ENCODE peak calls at places on chromosomes 13 and 19, in nine cellular contexts. D, C, B, U, R, E, H, M and T are unnamed samples.

GRCh38 chr13:103810026-103810425 is 743.8 kb upstream of the SLC10A2 start:
- DNase-seq in D (no peak), C (no peak), B (no peak), U (no peak), R (no peak), E (no peak), H (no peak), M (no peak), T (no peak)

GRCh38 chr19:46863818-46864629 is 3.2 kb downstream of the ARHGAP35 start:
- DNase-seq in D (peak; percentile 39), C (no peak), B (no peak), U (no peak), R (peak; percentile 52), E (no peak), H (no peak), M (no peak), T (peak; percentile 82)

GRCh38 chr19:53808710-53809125 is 15.4 kb downstream of the NLRP12 start:
- DNase-seq in D (no peak), C (no peak), B (peak; percentile 73), U (peak; percentile 52), R (no peak), E (no peak), H (no peak), M (no peak), T (no peak)

GRCh38 chr19:45881909-45882528 is 3.9 kb downstream of the IRF2BP1 start:
- DNase-seq in D (peak; percentile 81), C (no peak), B (no peak), U (no peak), R (no peak), E (no peak), H (no peak), M (no peak), T (no peak)

GRCh38 chr13:77521595-77522367 is 13.7 kb upstream of the SCEL start:
- DNase-seq in D (peak; percentile 26), C (peak; percentile 31), B (no peak), U (peak; percentile 14), R (no peak), E (no peak), H (no peak), M (no peak), T (peak; percentile 73)

GRCh38 chr19:33390908-33391630 is 17.6 kb downstream of the CEBPG start:
- DNase-seq in D (no peak), C (no peak), B (no peak), U (no peak), R (peak; percentile 70), E (no peak), H (no peak), M (no peak), T (no peak)

GRCh38 chr13:34462843-34463242 is 479.2 kb upstream of the NBEA start:
- DNase-seq in D (peak; percentile 29), C (no peak), B (no peak), U (peak; percentile 41), R (no peak), E (no peak), H (no peak), M (no peak), T (no peak)

GRCh38 chr13:23868521-23868920 is 20.7 kb downstream of the MIPEP start:
- DNase-seq in D (no peak), C (no peak), B (no peak), U (no peak), R (no peak), E (no peak), H (no peak), M (no peak), T (no peak)

GRCh38 chr13:74040200-74040599 is 94.0 kb downstream of the KLF12 start:
- DNase-seq in D (peak; percentile 36), C (no peak), B (peak; percentile 57), U (peak; percentile 32), R (no peak), E (no peak), H (no peak), M (peak; percentile 26), T (peak; percentile 32)

GRCh38 chr19:46296722-46297431 is at the start of gene HIF3A:
- DNase-seq in D (peak; percentile 78), C (no peak), B (no peak), U (no peak), R (peak; percentile 74), E (no peak), H (no peak), M (peak; percentile 78), T (peak; percentile 57)

GRCh38 chr13:106443625-106444024 is 91.8 kb downstream of the EFNB2 start:
- DNase-seq in D (no peak), C (no peak), B (no peak), U (no peak), R (no peak), E (no peak), H (no peak), M (no peak), T (no peak)

GRCh38 chr19:35266904-35267817 is 1.6 kb upstream of the USF2 start:
- DNase-seq in D (no peak), C (no peak), B (peak; percentile 47), U (peak; percentile 82), R (peak; percentile 79), E (peak; percentile 57), H (no peak), M (peak; percentile 75), T (peak; percentile 54)

GRCh38 chr13:112509190-112509589 is 78.8 kb downstream of the TUBGCP3 start:
- DNase-seq in D (no peak), C (no peak), B (no peak), U (no peak), R (no peak), E (no peak), H (no peak), M (no peak), T (peak; percentile 32)

GRCh38 chr13:35573639-35574038 is 97.2 kb upstream of the MAB21L1 start:
- DNase-seq in D (no peak), C (no peak), B (no peak), U (no peak), R (no peak), E (no peak), H (no peak), M (no peak), T (no peak)

GRCh38 chr19:48123907-48124675 is 13.5 kb upstream of the PLA2G4C start:
- DNase-seq in D (no peak), C (no peak), B (peak; percentile 63), U (no peak), R (no peak), E (no peak), H (no peak), M (no peak), T (no peak)

GRCh38 chr19:55605207-55605636 is 225 bp upstream of the ZNF865 start:
- DNase-seq in D (peak; percentile 99), C (peak; percentile 99), B (peak; percentile 92), U (peak; percentile 93), R (peak; percentile 99), E (peak; percentile 95), H (peak; percentile 81), M (peak; percentile 99), T (peak; percentile 99)
- TF ChIP-seq POLR2A in D (no peak), C (no peak), B (no peak), U (no peak), R (no peak), E (no peak), H (peak; percentile 15), M (no peak), T (no peak)

DNA sequence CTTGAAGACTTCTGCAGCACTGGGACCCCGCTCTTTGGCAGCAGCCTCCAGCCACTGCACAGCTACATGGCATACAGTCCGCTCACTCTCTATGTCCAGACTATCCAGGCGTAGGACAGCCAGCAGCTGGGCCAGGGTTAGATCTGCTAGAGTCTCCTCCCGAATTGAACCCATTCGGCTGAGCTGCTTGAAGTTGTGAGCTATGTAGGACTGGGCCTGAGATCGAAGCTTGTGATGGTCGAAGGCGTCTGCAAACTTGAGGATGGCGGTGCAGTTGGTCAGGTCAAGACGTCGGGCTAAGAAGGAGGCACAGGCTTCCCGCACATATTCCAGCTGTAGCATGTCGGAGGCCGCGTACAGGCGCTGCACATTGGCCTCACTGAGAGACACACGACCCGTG is 900 bp downstream of the KBTBD7 start:
- DNase-seq in D (no peak), C (no peak), B (peak; percentile 20), U (no peak), R (no peak), E (no peak), H (no peak), M (no peak), T (peak; percentile 3)
- H3K4me3 ChIP-seq in D (peak overlapping the region; percentile 77), C (peak overlapping the region; percentile 85), B (peak overlapping the region; percentile 54), U (peak overlapping the region; percentile 69), R (peak overlapping the region; percentile 83), E (no peak overlapping the region), H (peak overlapping the region; percentile 68), M (peak overlapping the region; percentile 86), T (peak overlapping the region; percentile 53)

DNA sequence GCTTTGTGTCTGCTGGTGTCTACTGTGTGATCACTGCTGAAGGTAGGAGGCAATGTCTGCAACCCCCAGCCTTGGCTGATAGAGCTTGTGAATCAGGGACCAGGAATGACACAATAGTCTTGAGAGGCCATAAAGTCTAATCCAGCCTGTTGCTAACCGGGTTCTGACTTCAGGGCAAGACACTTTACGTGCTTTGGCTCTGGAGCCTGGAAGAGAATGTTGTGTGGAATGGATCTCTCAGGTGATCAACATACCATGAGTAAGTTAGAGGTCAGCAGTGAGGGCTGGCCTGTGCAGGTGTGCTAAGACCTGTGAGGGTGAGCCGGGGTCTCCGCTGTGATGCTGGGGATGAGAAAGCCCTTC is 5.6 kb downstream of the COL4A2 start:
- DNase-seq in D (no peak), C (no peak), B (peak; percentile 8), U (no peak), R (no peak), E (no peak), H (no peak), M (no peak), T (no peak)
- TF ChIP-seq POLR2A in D (no peak), C (no peak), B (no peak), U (no peak), R (no peak), E (no peak), H (no peak), M (no peak), T (no peak)

GRCh38 chr13:59422646-59423045 is 741.1 kb downstream of the DIAPH3 start:
- DNase-seq in D (no peak), C (no peak), B (peak; percentile 4), U (no peak), R (no peak), E (no peak), H (no peak), M (no peak), T (no peak)

GRCh38 chr13:59424661-59425060 is 739.1 kb downstream of the DIAPH3 start:
- DNase-seq in D (no peak), C (no peak), B (no peak), U (no peak), R (no peak), E (no peak), H (no peak), M (no peak), T (no peak)

GRCh38 chr13:59425211-59425721 is 738.5 kb downstream of the DIAPH3 start:
- DNase-seq in D (no peak), C (no peak), B (no peak), U (no peak), R (no peak), E (no peak), H (no peak), M (no peak), T (no peak)

DNA sequence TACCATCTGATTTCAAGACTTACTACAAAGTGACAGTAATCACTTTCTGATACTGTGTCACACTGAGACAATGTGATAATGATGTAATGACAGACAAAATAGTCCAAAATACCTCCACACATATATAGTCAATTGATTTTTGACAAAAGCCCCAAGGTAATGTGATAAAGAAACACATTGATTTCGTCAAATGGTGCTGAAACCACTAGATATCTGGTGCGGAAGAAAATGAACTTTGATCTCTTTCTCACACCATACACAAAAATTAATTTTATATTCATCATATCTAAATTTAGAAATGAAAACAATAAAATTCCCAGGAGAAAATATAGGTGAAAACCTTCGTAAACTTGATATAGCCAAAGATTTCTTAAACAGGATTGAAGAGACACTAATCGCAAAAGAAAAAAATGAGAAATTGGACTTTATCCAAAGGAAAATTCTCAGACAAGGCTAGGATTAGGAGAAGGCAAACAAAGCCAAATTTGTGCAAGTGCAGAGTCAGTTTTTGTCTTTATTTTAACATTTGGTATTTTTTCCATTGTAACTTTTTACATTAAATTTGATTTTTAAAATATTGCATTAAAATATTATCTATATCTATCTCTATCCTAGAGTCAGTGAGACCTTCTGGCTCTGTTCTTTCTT is 739.9 kb downstream of the DIAPH3 start:
- DNase-seq in D (no peak), C (no peak), B (no peak), U (no peak), R (no peak), E (no peak), H (no peak), M (no peak), T (no peak)
- H3K4me3 ChIP-seq in D (no peak overlapping the region), C (no peak overlapping the region), B (no peak overlapping the region), U (no peak overlapping the region), R (no peak overlapping the region), E (no peak overlapping the region), H (no peak overlapping the region), M (no peak overlapping the region), T (no peak overlapping the region)